ENCODE peak calls at places on chromosomes 16 and 17, in nine cellular contexts. One of them, this sample, is unnamed.

GRCh38 chr17:64411999-64412771 is 21.5 kb upstream of the PECAM1 start:
- DNase-seq in GF-D8: peak; percentile 67
- DNase-seq in heart left ventricle: peak; percentile 78
- DNase-seq in HT1080: no peak
- DNase-seq in stimulated activated CD8-positive, alpha-beta memory T cell treated with anti-CD3 and anti-CD28 coated beads, Interleukin-7, amount 100 ng/mL, for 24 hours: no peak
- DNase-seq in T-helper 2 cell: no peak
- DNase-seq in T-cell: no peak
- DNase-seq in left cardiac atrium: peak; percentile 66
- DNase-seq in AML-193: peak; percentile 94
- DNase-seq in this sample: no peak

GRCh38 chr16:58499615-58500328 is at the start of gene NDRG4:
- DNase-seq in GF-D8: no peak
- DNase-seq in heart left ventricle: no peak
- DNase-seq in HT1080: peak; percentile 84
- DNase-seq in stimulated activated CD8-positive, alpha-beta memory T cell treated with anti-CD3 and anti-CD28 coated beads, Interleukin-7, amount 100 ng/mL, for 24 hours: no peak
- DNase-seq in T-helper 2 cell: no peak
- DNase-seq in T-cell: peak; percentile 50
- DNase-seq in left cardiac atrium: peak; percentile 72
- DNase-seq in AML-193: no peak
- DNase-seq in this sample: no peak

GRCh38 chr16:51305337-51305736 is 154.3 kb upstream of the SALL1 start:
- DNase-seq in GF-D8: no peak
- DNase-seq in heart left ventricle: no peak
- DNase-seq in HT1080: no peak
- DNase-seq in stimulated activated CD8-positive, alpha-beta memory T cell treated with anti-CD3 and anti-CD28 coated beads, Interleukin-7, amount 100 ng/mL, for 24 hours: no peak
- DNase-seq in T-helper 2 cell: no peak
- DNase-seq in T-cell: no peak
- DNase-seq in left cardiac atrium: no peak
- DNase-seq in AML-193: no peak
- DNase-seq in this sample: no peak

GRCh38 chr16:55508941-55509920 is at the start of gene LPCAT2:
- DNase-seq in GF-D8: peak; percentile 78
- DNase-seq in heart left ventricle: peak; percentile 94
- DNase-seq in HT1080: peak; percentile 78
- DNase-seq in stimulated activated CD8-positive, alpha-beta memory T cell treated with anti-CD3 and anti-CD28 coated beads, Interleukin-7, amount 100 ng/mL, for 24 hours: peak; percentile 20
- DNase-seq in T-helper 2 cell: no peak
- DNase-seq in T-cell: peak; percentile 3
- DNase-seq in left cardiac atrium: peak; percentile 93
- DNase-seq in AML-193: peak; percentile 79
- DNase-seq in this sample: no peak

GRCh38 chr17:72419866-72420774 is 299.3 kb downstream of the SOX9 start:
- DNase-seq in GF-D8: no peak
- DNase-seq in heart left ventricle: no peak
- DNase-seq in HT1080: no peak
- DNase-seq in stimulated activated CD8-positive, alpha-beta memory T cell treated with anti-CD3 and anti-CD28 coated beads, Interleukin-7, amount 100 ng/mL, for 24 hours: no peak
- DNase-seq in T-helper 2 cell: no peak
- DNase-seq in T-cell: no peak
- DNase-seq in left cardiac atrium: no peak
- DNase-seq in AML-193: no peak
- DNase-seq in this sample: no peak

GRCh38 chr17:6753006-6753445 is 2.8 kb upstream of the XAF1 start:
- DNase-seq in GF-D8: peak; percentile 44
- DNase-seq in heart left ventricle: peak; percentile 80
- DNase-seq in HT1080: peak; percentile 83
- DNase-seq in stimulated activated CD8-positive, alpha-beta memory T cell treated with anti-CD3 and anti-CD28 coated beads, Interleukin-7, amount 100 ng/mL, for 24 hours: no peak
- DNase-seq in T-helper 2 cell: peak; percentile 7
- DNase-seq in T-cell: peak; percentile 23
- DNase-seq in left cardiac atrium: peak; percentile 79
- DNase-seq in AML-193: peak; percentile 37
- DNase-seq in this sample: peak; percentile 55

GRCh38 chr16:17347624-17348023 is 123.1 kb downstream of the XYLT1 start:
- DNase-seq in GF-D8: no peak
- DNase-seq in heart left ventricle: peak; percentile 66
- DNase-seq in HT1080: no peak
- DNase-seq in stimulated activated CD8-positive, alpha-beta memory T cell treated with anti-CD3 and anti-CD28 coated beads, Interleukin-7, amount 100 ng/mL, for 24 hours: no peak
- DNase-seq in T-helper 2 cell: no peak
- DNase-seq in T-cell: no peak
- DNase-seq in left cardiac atrium: peak; percentile 54
- DNase-seq in AML-193: no peak
- DNase-seq in this sample: no peak

GRCh38 chr17:17125136-17126084 is 80.7 kb downstream of the PLD6 start:
- DNase-seq in GF-D8: no peak
- DNase-seq in heart left ventricle: peak; percentile 27
- DNase-seq in HT1080: no peak
- DNase-seq in stimulated activated CD8-positive, alpha-beta memory T cell treated with anti-CD3 and anti-CD28 coated beads, Interleukin-7, amount 100 ng/mL, for 24 hours: no peak
- DNase-seq in T-helper 2 cell: no peak
- DNase-seq in T-cell: no peak
- DNase-seq in left cardiac atrium: no peak
- DNase-seq in AML-193: no peak
- DNase-seq in this sample: peak; percentile 38

GRCh38 chr17:49055181-49055927 is 58.2 kb downstream of the IGF2BP1 start:
- DNase-seq in GF-D8: no peak
- DNase-seq in heart left ventricle: no peak
- DNase-seq in HT1080: no peak
- DNase-seq in stimulated activated CD8-positive, alpha-beta memory T cell treated with anti-CD3 and anti-CD28 coated beads, Interleukin-7, amount 100 ng/mL, for 24 hours: no peak
- DNase-seq in T-helper 2 cell: no peak
- DNase-seq in T-cell: no peak
- DNase-seq in left cardiac atrium: no peak
- DNase-seq in AML-193: no peak
- DNase-seq in this sample: no peak

GRCh38 chr17:79984877-79985276 is 50.8 kb downstream of the TBC1D16 start:
- DNase-seq in GF-D8: no peak
- DNase-seq in heart left ventricle: no peak
- DNase-seq in HT1080: no peak
- DNase-seq in stimulated activated CD8-positive, alpha-beta memory T cell treated with anti-CD3 and anti-CD28 coated beads, Interleukin-7, amount 100 ng/mL, for 24 hours: no peak
- DNase-seq in T-helper 2 cell: no peak
- DNase-seq in T-cell: no peak
- DNase-seq in left cardiac atrium: peak; percentile 5
- DNase-seq in AML-193: no peak
- DNase-seq in this sample: no peak

GRCh38 chr17:49444384-49444783 is 29.7 kb upstream of the PHB1 start:
- DNase-seq in GF-D8: no peak
- DNase-seq in heart left ventricle: no peak
- DNase-seq in HT1080: no peak
- DNase-seq in stimulated activated CD8-positive, alpha-beta memory T cell treated with anti-CD3 and anti-CD28 coated beads, Interleukin-7, amount 100 ng/mL, for 24 hours: no peak
- DNase-seq in T-helper 2 cell: no peak
- DNase-seq in T-cell: no peak
- DNase-seq in left cardiac atrium: no peak
- DNase-seq in AML-193: no peak
- DNase-seq in this sample: no peak

GRCh38 chr17:35621768-35622167 is 34.6 kb downstream of the AP2B1 start:
- DNase-seq in GF-D8: no peak
- DNase-seq in heart left ventricle: no peak
- DNase-seq in HT1080: no peak
- DNase-seq in stimulated activated CD8-positive, alpha-beta memory T cell treated with anti-CD3 and anti-CD28 coated beads, Interleukin-7, amount 100 ng/mL, for 24 hours: no peak
- DNase-seq in T-helper 2 cell: no peak
- DNase-seq in T-cell: no peak
- DNase-seq in left cardiac atrium: no peak
- DNase-seq in AML-193: no peak
- DNase-seq in this sample: no peak

GRCh38 chr16:2511128-2511785 is 2.5 kb upstream of the ATP6V0C start:
- DNase-seq in GF-D8: no peak
- DNase-seq in heart left ventricle: peak; percentile 75
- DNase-seq in HT1080: no peak
- DNase-seq in stimulated activated CD8-positive, alpha-beta memory T cell treated with anti-CD3 and anti-CD28 coated beads, Interleukin-7, amount 100 ng/mL, for 24 hours: no peak
- DNase-seq in T-helper 2 cell: no peak
- DNase-seq in T-cell: no peak
- DNase-seq in left cardiac atrium: peak; percentile 84
- DNase-seq in AML-193: no peak
- DNase-seq in this sample: no peak

GRCh38 chr17:45293413-45294211 is 23.2 kb downstream of the MAP3K14 start:
- DNase-seq in GF-D8: no peak
- DNase-seq in heart left ventricle: peak; percentile 87
- DNase-seq in HT1080: peak; percentile 97
- DNase-seq in stimulated activated CD8-positive, alpha-beta memory T cell treated with anti-CD3 and anti-CD28 coated beads, Interleukin-7, amount 100 ng/mL, for 24 hours: no peak
- DNase-seq in T-helper 2 cell: no peak
- DNase-seq in T-cell: no peak
- DNase-seq in left cardiac atrium: peak; percentile 90
- DNase-seq in AML-193: peak; percentile 81
- DNase-seq in this sample: no peak

GRCh38 chr16:82876951-82877350 is 250.2 kb downstream of the CDH13 start:
- DNase-seq in GF-D8: no peak
- DNase-seq in heart left ventricle: no peak
- DNase-seq in HT1080: no peak
- DNase-seq in stimulated activated CD8-positive, alpha-beta memory T cell treated with anti-CD3 and anti-CD28 coated beads, Interleukin-7, amount 100 ng/mL, for 24 hours: no peak
- DNase-seq in T-helper 2 cell: no peak
- DNase-seq in T-cell: no peak
- DNase-seq in left cardiac atrium: no peak
- DNase-seq in AML-193: no peak
- DNase-seq in this sample: no peak

GRCh38 chr16:66458292-66458691 is 31.2 kb downstream of the BEAN1 start:
- DNase-seq in GF-D8: no peak
- DNase-seq in heart left ventricle: no peak
- DNase-seq in HT1080: no peak
- DNase-seq in stimulated activated CD8-positive, alpha-beta memory T cell treated with anti-CD3 and anti-CD28 coated beads, Interleukin-7, amount 100 ng/mL, for 24 hours: no peak
- DNase-seq in T-helper 2 cell: no peak
- DNase-seq in T-cell: no peak
- DNase-seq in left cardiac atrium: no peak
- DNase-seq in AML-193: no peak
- DNase-seq in this sample: no peak

GRCh38 chr17:48240562-48241130 is 133.1 kb downstream of the SNX11 start:
- DNase-seq in GF-D8: no peak
- DNase-seq in heart left ventricle: no peak
- DNase-seq in HT1080: peak; percentile 76
- DNase-seq in stimulated activated CD8-positive, alpha-beta memory T cell treated with anti-CD3 and anti-CD28 coated beads, Interleukin-7, amount 100 ng/mL, for 24 hours: no peak
- DNase-seq in T-helper 2 cell: no peak
- DNase-seq in T-cell: no peak
- DNase-seq in left cardiac atrium: no peak
- DNase-seq in AML-193: no peak
- DNase-seq in this sample: no peak

GRCh38 chr16:14263011-14263410 is 191.9 kb downstream of the MRTFB start:
- DNase-seq in GF-D8: no peak
- DNase-seq in heart left ventricle: no peak
- DNase-seq in HT1080: no peak
- DNase-seq in stimulated activated CD8-positive, alpha-beta memory T cell treated with anti-CD3 and anti-CD28 coated beads, Interleukin-7, amount 100 ng/mL, for 24 hours: no peak
- DNase-seq in T-helper 2 cell: no peak
- DNase-seq in T-cell: no peak
- DNase-seq in left cardiac atrium: no peak
- DNase-seq in AML-193: no peak
- DNase-seq in this sample: no peak

GRCh38 chr16:67872131-67872630 is 671 bp upstream of the EDC4 start:
- DNase-seq in GF-D8: no peak
- DNase-seq in heart left ventricle: no peak
- DNase-seq in HT1080: no peak
- DNase-seq in stimulated activated CD8-positive, alpha-beta memory T cell treated with anti-CD3 and anti-CD28 coated beads, Interleukin-7, amount 100 ng/mL, for 24 hours: no peak
- DNase-seq in T-helper 2 cell: no peak
- DNase-seq in T-cell: no peak
- DNase-seq in left cardiac atrium: no peak
- DNase-seq in AML-193: no peak
- DNase-seq in this sample: no peak

GRCh38 chr17:73342549-73343167 is 30.9 kb upstream of the CDC42EP4 start:
- DNase-seq in GF-D8: no peak
- DNase-seq in heart left ventricle: no peak
- DNase-seq in HT1080: peak; percentile 82
- DNase-seq in stimulated activated CD8-positive, alpha-beta memory T cell treated with anti-CD3 and anti-CD28 coated beads, Interleukin-7, amount 100 ng/mL, for 24 hours: no peak
- DNase-seq in T-helper 2 cell: no peak
- DNase-seq in T-cell: no peak
- DNase-seq in left cardiac atrium: no peak
- DNase-seq in AML-193: no peak
- DNase-seq in this sample: no peak

GRCh38 chr16:22638393-22639206 is 127.9 kb downstream of the NPIPB5 start:
- DNase-seq in GF-D8: no peak
- DNase-seq in heart left ventricle: no peak
- DNase-seq in HT1080: peak; percentile 90
- DNase-seq in stimulated activated CD8-positive, alpha-beta memory T cell treated with anti-CD3 and anti-CD28 coated beads, Interleukin-7, amount 100 ng/mL, for 24 hours: no peak
- DNase-seq in T-helper 2 cell: no peak
- DNase-seq in T-cell: no peak
- DNase-seq in left cardiac atrium: no peak
- DNase-seq in AML-193: no peak
- DNase-seq in this sample: no peak

GRCh38 chr17:66150708-66151107 is 41.2 kb downstream of the CEP112 start:
- DNase-seq in GF-D8: no peak
- DNase-seq in heart left ventricle: no peak
- DNase-seq in HT1080: no peak
- DNase-seq in stimulated activated CD8-positive, alpha-beta memory T cell treated with anti-CD3 and anti-CD28 coated beads, Interleukin-7, amount 100 ng/mL, for 24 hours: no peak
- DNase-seq in T-helper 2 cell: no peak
- DNase-seq in T-cell: no peak
- DNase-seq in left cardiac atrium: no peak
- DNase-seq in AML-193: no peak
- DNase-seq in this sample: no peak

GRCh38 chr17:27634026-27634335 is 3.0 kb downstream of the LGALS9 start:
- DNase-seq in GF-D8: no peak
- DNase-seq in heart left ventricle: no peak
- DNase-seq in HT1080: no peak
- DNase-seq in stimulated activated CD8-positive, alpha-beta memory T cell treated with anti-CD3 and anti-CD28 coated beads, Interleukin-7, amount 100 ng/mL, for 24 hours: no peak
- DNase-seq in T-helper 2 cell: no peak
- DNase-seq in T-cell: no peak
- DNase-seq in left cardiac atrium: no peak
- DNase-seq in AML-193: no peak
- DNase-seq in this sample: no peak

GRCh38 chr16:81357711-81358270 is 43.0 kb downstream of the GAN start:
- DNase-seq in GF-D8: no peak
- DNase-seq in heart left ventricle: no peak
- DNase-seq in HT1080: no peak
- DNase-seq in stimulated activated CD8-positive, alpha-beta memory T cell treated with anti-CD3 and anti-CD28 coated beads, Interleukin-7, amount 100 ng/mL, for 24 hours: no peak
- DNase-seq in T-helper 2 cell: no peak
- DNase-seq in T-cell: no peak
- DNase-seq in left cardiac atrium: no peak
- DNase-seq in AML-193: no peak
- DNase-seq in this sample: no peak

GRCh38 chr17:80447790-80448189 is 28.6 kb downstream of the NPTX1 start:
- DNase-seq in GF-D8: no peak
- DNase-seq in heart left ventricle: no peak
- DNase-seq in HT1080: no peak
- DNase-seq in stimulated activated CD8-positive, alpha-beta memory T cell treated with anti-CD3 and anti-CD28 coated beads, Interleukin-7, amount 100 ng/mL, for 24 hours: no peak
- DNase-seq in T-helper 2 cell: no peak
- DNase-seq in T-cell: no peak
- DNase-seq in left cardiac atrium: no peak
- DNase-seq in AML-193: no peak
- DNase-seq in this sample: no peak

GRCh38 chr16:66895999-66896398 is 15.7 kb downstream of the PDP2 start:
- DNase-seq in GF-D8: no peak
- DNase-seq in heart left ventricle: no peak
- DNase-seq in HT1080: no peak
- DNase-seq in stimulated activated CD8-positive, alpha-beta memory T cell treated with anti-CD3 and anti-CD28 coated beads, Interleukin-7, amount 100 ng/mL, for 24 hours: no peak
- DNase-seq in T-helper 2 cell: no peak
- DNase-seq in T-cell: no peak
- DNase-seq in left cardiac atrium: no peak
- DNase-seq in AML-193: no peak
- DNase-seq in this sample: no peak

GRCh38 chr16:29745126-29745852 is 501 bp downstream of the C16orf54 start:
- DNase-seq in GF-D8: peak; percentile 63
- DNase-seq in heart left ventricle: no peak
- DNase-seq in HT1080: no peak
- DNase-seq in stimulated activated CD8-positive, alpha-beta memory T cell treated with anti-CD3 and anti-CD28 coated beads, Interleukin-7, amount 100 ng/mL, for 24 hours: no peak
- DNase-seq in T-helper 2 cell: peak; percentile 26
- DNase-seq in T-cell: peak; percentile 42
- DNase-seq in left cardiac atrium: no peak
- DNase-seq in AML-193: peak; percentile 67
- DNase-seq in this sample: peak; percentile 54

GRCh38 chr17:43669971-43670644 is 8.4 kb upstream of the MEOX1 start:
- DNase-seq in GF-D8: no peak
- DNase-seq in heart left ventricle: peak; percentile 42
- DNase-seq in HT1080: no peak
- DNase-seq in stimulated activated CD8-positive, alpha-beta memory T cell treated with anti-CD3 and anti-CD28 coated beads, Interleukin-7, amount 100 ng/mL, for 24 hours: no peak
- DNase-seq in T-helper 2 cell: no peak
- DNase-seq in T-cell: no peak
- DNase-seq in left cardiac atrium: no peak
- DNase-seq in AML-193: no peak
- DNase-seq in this sample: no peak

GRCh38 chr17:80104956-80105375 is 3.6 kb downstream of the GAA start:
- DNase-seq in GF-D8: no peak
- DNase-seq in heart left ventricle: peak; percentile 28
- DNase-seq in HT1080: no peak
- DNase-seq in stimulated activated CD8-positive, alpha-beta memory T cell treated with anti-CD3 and anti-CD28 coated beads, Interleukin-7, amount 100 ng/mL, for 24 hours: no peak
- DNase-seq in T-helper 2 cell: no peak
- DNase-seq in T-cell: no peak
- DNase-seq in left cardiac atrium: no peak
- DNase-seq in AML-193: no peak
- DNase-seq in this sample: no peak

GRCh38 chr16:67733734-67734470 is 14.8 kb upstream of the GFOD2 start:
- DNase-seq in GF-D8: no peak
- DNase-seq in heart left ventricle: no peak
- DNase-seq in HT1080: no peak
- DNase-seq in stimulated activated CD8-positive, alpha-beta memory T cell treated with anti-CD3 and anti-CD28 coated beads, Interleukin-7, amount 100 ng/mL, for 24 hours: no peak
- DNase-seq in T-helper 2 cell: no peak
- DNase-seq in T-cell: no peak
- DNase-seq in left cardiac atrium: no peak
- DNase-seq in AML-193: no peak
- DNase-seq in this sample: no peak

GRCh38 chr17:12231027-12231682 is 210.5 kb downstream of the MAP2K4 start:
- DNase-seq in GF-D8: no peak
- DNase-seq in heart left ventricle: no peak
- DNase-seq in HT1080: peak; percentile 9
- DNase-seq in stimulated activated CD8-positive, alpha-beta memory T cell treated with anti-CD3 and anti-CD28 coated beads, Interleukin-7, amount 100 ng/mL, for 24 hours: no peak
- DNase-seq in T-helper 2 cell: no peak
- DNase-seq in T-cell: no peak
- DNase-seq in left cardiac atrium: no peak
- DNase-seq in AML-193: no peak
- DNase-seq in this sample: no peak

This sample was measured in effector memory CD8-positive, alpha-beta T cell.